ENCODE peak calls at places on chromosomes 3 and 15, in six cellular contexts. One of them, this sample, is unnamed.

GRCh38 chr3:73279-73678 is 123.3 kb upstream of the CHL1 start:
- DNase-seq in A549: no peak
- DNase-seq in body of pancreas: no peak
- DNase-seq in ovary: no peak
- DNase-seq in IMR-90: no peak
- DNase-seq in transverse colon: no peak
- DNase-seq in this sample: no peak

GRCh38 chr15:25062551-25063430 is 108.0 kb downstream of the SNRPN start:
- DNase-seq in A549: no peak
- DNase-seq in body of pancreas: peak
- DNase-seq in ovary: no peak
- DNase-seq in IMR-90: no peak
- DNase-seq in transverse colon: no peak
- DNase-seq in this sample: no peak

GRCh38 chr3:52432631-52433030 is 12.3 kb downstream of the SEMA3G start:
- DNase-seq in A549: no peak
- DNase-seq in body of pancreas: no peak
- DNase-seq in ovary: no peak
- DNase-seq in IMR-90: no peak
- DNase-seq in transverse colon: no peak
- DNase-seq in this sample: peak

GRCh38 chr3:36494461-36495109 is 114.3 kb downstream of the STAC start:
- DNase-seq in A549: peak
- DNase-seq in body of pancreas: no peak
- DNase-seq in ovary: no peak
- DNase-seq in IMR-90: peak
- DNase-seq in transverse colon: peak
- DNase-seq in this sample: no peak

GRCh38 chr3:131705558-131706051 is 202.8 kb upstream of the MRPL3 start:
- DNase-seq in A549: peak
- DNase-seq in body of pancreas: no peak
- DNase-seq in ovary: no peak
- DNase-seq in IMR-90: no peak
- DNase-seq in transverse colon: no peak
- DNase-seq in this sample: no peak

GRCh38 chr3:87801409-87801808 is 257.4 kb downstream of the CGGBP1 start:
- DNase-seq in A549: no peak
- DNase-seq in body of pancreas: no peak
- DNase-seq in ovary: no peak
- DNase-seq in IMR-90: no peak
- DNase-seq in transverse colon: no peak
- DNase-seq in this sample: no peak

GRCh38 chr3:192933779-192934456 is 16.3 kb upstream of the MB21D2 start:
- DNase-seq in A549: no peak
- DNase-seq in body of pancreas: no peak
- DNase-seq in ovary: no peak
- DNase-seq in IMR-90: peak
- DNase-seq in transverse colon: no peak
- DNase-seq in this sample: no peak

GRCh38 chr3:149203758-149204157 is 17.9 kb downstream of the CP start:
- DNase-seq in A549: no peak
- DNase-seq in body of pancreas: no peak
- DNase-seq in ovary: no peak
- DNase-seq in IMR-90: no peak
- DNase-seq in transverse colon: no peak
- DNase-seq in this sample: no peak

GRCh38 chr3:197339841-197340520 is 41.6 kb upstream of the DLG1 start:
- DNase-seq in A549: no peak
- DNase-seq in body of pancreas: no peak
- DNase-seq in ovary: no peak
- DNase-seq in IMR-90: peak
- DNase-seq in transverse colon: peak
- DNase-seq in this sample: peak

GRCh38 chr3:65672876-65673815 is 365.6 kb downstream of the MAGI1 start:
- DNase-seq in A549: peak
- DNase-seq in body of pancreas: peak
- DNase-seq in ovary: peak
- DNase-seq in IMR-90: peak
- DNase-seq in transverse colon: peak
- DNase-seq in this sample: peak

GRCh38 chr3:150766742-150767141 is 3.8 kb upstream of the SIAH2 start:
- DNase-seq in A549: no peak
- DNase-seq in body of pancreas: no peak
- DNase-seq in ovary: no peak
- DNase-seq in IMR-90: no peak
- DNase-seq in transverse colon: no peak
- DNase-seq in this sample: no peak

GRCh38 chr3:150764607-150765366 is 1.8 kb upstream of the SIAH2 start:
- DNase-seq in A549: no peak
- DNase-seq in body of pancreas: no peak
- DNase-seq in ovary: no peak
- DNase-seq in IMR-90: no peak
- DNase-seq in transverse colon: no peak
- DNase-seq in this sample: no peak

GRCh38 chr3:150763122-150763840 is at the start of gene SIAH2:
- DNase-seq in A549: peak
- DNase-seq in body of pancreas: peak
- DNase-seq in ovary: peak
- DNase-seq in IMR-90: peak
- DNase-seq in transverse colon: peak
- DNase-seq in this sample: peak

GRCh38 chr3:150763841-150764483 is 993 bp upstream of the SIAH2 start:
- DNase-seq in A549: peak
- DNase-seq in body of pancreas: peak
- DNase-seq in ovary: peak
- DNase-seq in IMR-90: peak
- DNase-seq in transverse colon: peak
- DNase-seq in this sample: peak

DNA sequence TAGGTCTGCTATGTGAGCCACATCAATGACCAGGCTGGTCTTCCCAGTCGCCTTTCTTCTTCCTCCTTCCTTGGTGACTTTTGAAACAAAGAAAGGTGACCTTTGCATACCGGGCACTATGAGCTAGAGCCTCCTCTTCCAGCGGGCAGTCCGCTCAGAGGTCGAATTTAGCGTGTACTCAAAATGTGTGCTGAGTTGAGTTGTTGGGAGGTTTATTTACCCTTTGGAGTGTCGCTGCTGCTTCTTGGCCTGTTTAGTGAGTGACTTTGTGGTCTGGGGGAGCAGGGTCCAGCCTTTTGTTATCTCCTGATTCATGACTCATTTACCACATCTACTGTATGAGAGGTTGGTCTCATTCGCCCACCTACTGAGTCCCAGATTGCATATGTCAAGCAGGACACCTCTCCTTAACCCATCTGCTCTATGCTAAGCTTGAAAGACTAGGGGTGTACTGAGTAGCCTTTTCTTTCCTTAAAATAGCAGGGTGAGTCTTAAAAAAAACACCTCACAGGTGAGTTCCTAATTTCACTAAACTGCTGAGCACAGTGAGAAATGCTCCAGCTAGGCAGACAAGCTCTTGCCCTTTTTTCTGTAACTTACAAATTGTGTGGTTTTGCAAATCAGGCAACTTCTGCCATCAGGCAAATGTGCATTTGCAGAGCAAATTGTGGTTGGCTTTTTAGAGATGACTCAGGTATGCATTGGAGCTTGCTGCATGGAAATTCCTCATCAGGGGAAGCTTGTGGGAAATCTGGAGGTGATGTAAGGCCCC is 3.2 kb upstream of the SIAH2 start:
- DNase-seq in A549: no peak
- DNase-seq in body of pancreas: no peak
- DNase-seq in ovary: no peak
- DNase-seq in IMR-90: peak
- DNase-seq in transverse colon: no peak
- DNase-seq in this sample: no peak
- TF ChIP-seq POLR2A in A549: no peak
- TF ChIP-seq POLR2A in body of pancreas: no peak
- TF ChIP-seq POLR2A in ovary: no peak
- TF ChIP-seq POLR2A in IMR-90: no peak
- TF ChIP-seq POLR2A in transverse colon: no peak
- TF ChIP-seq POLR2A in this sample: no peak

GRCh38 chr15:70199601-70200000 is 101.9 kb upstream of the TLE3 start:
- DNase-seq in A549: no peak
- DNase-seq in body of pancreas: no peak
- DNase-seq in ovary: no peak
- DNase-seq in IMR-90: no peak
- DNase-seq in transverse colon: no peak
- DNase-seq in this sample: no peak

GRCh38 chr15:70200003-70200410 is 102.3 kb upstream of the TLE3 start:
- DNase-seq in A549: no peak
- DNase-seq in body of pancreas: no peak
- DNase-seq in ovary: no peak
- DNase-seq in IMR-90: no peak
- DNase-seq in transverse colon: no peak
- DNase-seq in this sample: no peak

GRCh38 chr15:70201376-70201775 is 103.7 kb upstream of the TLE3 start:
- DNase-seq in A549: no peak
- DNase-seq in body of pancreas: peak
- DNase-seq in ovary: no peak
- DNase-seq in IMR-90: no peak
- DNase-seq in transverse colon: no peak
- DNase-seq in this sample: no peak

GRCh38 chr15:70199124-70199482 is 101.4 kb upstream of the TLE3 start:
- DNase-seq in A549: no peak
- DNase-seq in body of pancreas: no peak
- DNase-seq in ovary: no peak
- DNase-seq in IMR-90: no peak
- DNase-seq in transverse colon: no peak
- DNase-seq in this sample: no peak

GRCh38 chr15:70200511-70200991 is 102.8 kb upstream of the TLE3 start:
- DNase-seq in A549: no peak
- DNase-seq in body of pancreas: no peak
- DNase-seq in ovary: no peak
- DNase-seq in IMR-90: no peak
- DNase-seq in transverse colon: no peak
- DNase-seq in this sample: no peak
- H3K4me3 ChIP-seq in A549: no peak
- H3K4me3 ChIP-seq in body of pancreas: no peak
- H3K4me3 ChIP-seq in ovary: no peak
- H3K4me3 ChIP-seq in IMR-90: no peak
- H3K4me3 ChIP-seq in transverse colon: no peak
- H3K4me3 ChIP-seq in this sample: no peak

GRCh38 chr3:111859061-111859973 is at the start of gene PHLDB2:
- DNase-seq in A549: peak
- DNase-seq in body of pancreas: peak
- DNase-seq in ovary: peak
- DNase-seq in IMR-90: peak
- DNase-seq in transverse colon: peak
- DNase-seq in this sample: peak

GRCh38 chr3:111862415-111862814 is 3.4 kb downstream of the PHLDB2 start:
- DNase-seq in A549: no peak
- DNase-seq in body of pancreas: no peak
- DNase-seq in ovary: no peak
- DNase-seq in IMR-90: no peak
- DNase-seq in transverse colon: no peak
- DNase-seq in this sample: no peak

GRCh38 chr3:111861396-111861795 is 2.3 kb downstream of the PHLDB2 start:
- DNase-seq in A549: no peak
- DNase-seq in body of pancreas: no peak
- DNase-seq in ovary: no peak
- DNase-seq in IMR-90: no peak
- DNase-seq in transverse colon: no peak
- DNase-seq in this sample: no peak

GRCh38 chr3:111858641-111859040 is 424 bp upstream of the PHLDB2 start:
- DNase-seq in A549: no peak
- DNase-seq in body of pancreas: no peak
- DNase-seq in ovary: no peak
- DNase-seq in IMR-90: no peak
- DNase-seq in transverse colon: no peak
- DNase-seq in this sample: no peak

DNA sequence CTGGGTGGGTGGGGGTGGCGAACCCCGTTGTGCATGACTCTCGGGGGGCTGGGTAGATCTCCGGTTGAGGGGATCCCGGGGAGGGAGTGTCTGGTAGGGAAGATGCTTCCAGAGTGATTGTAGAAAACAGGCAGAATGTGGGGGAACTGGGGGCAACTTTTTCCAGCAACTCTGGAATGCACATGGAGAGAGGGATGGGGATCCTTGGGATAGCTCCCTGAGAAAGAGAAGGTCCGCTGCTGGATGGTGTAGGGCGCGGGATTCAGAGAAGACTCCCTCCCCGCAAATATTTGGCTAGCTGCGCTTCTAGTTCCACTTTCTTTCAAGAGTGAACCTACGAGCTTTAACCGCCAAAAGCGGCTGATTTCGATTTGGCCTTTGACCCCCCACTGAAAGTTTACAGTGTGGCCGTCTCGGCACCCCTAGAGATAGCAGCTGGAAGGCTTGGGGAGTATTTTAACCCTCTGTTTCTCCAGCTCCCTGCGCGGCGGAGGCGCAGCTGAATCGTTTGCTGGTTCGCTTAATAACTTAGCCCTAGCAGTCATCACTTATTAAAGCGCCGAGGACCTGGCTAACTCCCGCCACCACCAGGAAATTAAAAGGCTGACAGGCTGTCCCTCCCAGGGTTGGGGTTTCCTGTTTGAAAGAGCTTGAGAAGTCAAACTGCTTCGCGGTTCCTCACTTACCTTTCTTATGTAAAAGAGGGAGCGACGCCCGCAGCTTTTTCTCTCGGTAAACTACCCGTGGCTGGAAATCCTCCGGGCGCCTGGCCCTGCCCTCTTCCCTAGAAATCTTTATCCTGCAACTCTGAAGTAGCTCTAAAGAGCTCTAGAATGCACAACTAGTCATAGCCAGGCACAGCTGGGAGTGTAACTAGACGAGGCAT is 1.2 kb downstream of the PHLDB2 start:
- DNase-seq in A549: peak
- DNase-seq in body of pancreas: peak
- DNase-seq in ovary: peak
- DNase-seq in IMR-90: peak
- DNase-seq in transverse colon: peak
- DNase-seq in this sample: peak
- TF ChIP-seq POLR2A in A549: no peak
- TF ChIP-seq POLR2A in body of pancreas: peak
- TF ChIP-seq POLR2A in ovary: peak
- TF ChIP-seq POLR2A in IMR-90: peak
- TF ChIP-seq POLR2A in transverse colon: peak
- TF ChIP-seq POLR2A in this sample: no peak

DNA sequence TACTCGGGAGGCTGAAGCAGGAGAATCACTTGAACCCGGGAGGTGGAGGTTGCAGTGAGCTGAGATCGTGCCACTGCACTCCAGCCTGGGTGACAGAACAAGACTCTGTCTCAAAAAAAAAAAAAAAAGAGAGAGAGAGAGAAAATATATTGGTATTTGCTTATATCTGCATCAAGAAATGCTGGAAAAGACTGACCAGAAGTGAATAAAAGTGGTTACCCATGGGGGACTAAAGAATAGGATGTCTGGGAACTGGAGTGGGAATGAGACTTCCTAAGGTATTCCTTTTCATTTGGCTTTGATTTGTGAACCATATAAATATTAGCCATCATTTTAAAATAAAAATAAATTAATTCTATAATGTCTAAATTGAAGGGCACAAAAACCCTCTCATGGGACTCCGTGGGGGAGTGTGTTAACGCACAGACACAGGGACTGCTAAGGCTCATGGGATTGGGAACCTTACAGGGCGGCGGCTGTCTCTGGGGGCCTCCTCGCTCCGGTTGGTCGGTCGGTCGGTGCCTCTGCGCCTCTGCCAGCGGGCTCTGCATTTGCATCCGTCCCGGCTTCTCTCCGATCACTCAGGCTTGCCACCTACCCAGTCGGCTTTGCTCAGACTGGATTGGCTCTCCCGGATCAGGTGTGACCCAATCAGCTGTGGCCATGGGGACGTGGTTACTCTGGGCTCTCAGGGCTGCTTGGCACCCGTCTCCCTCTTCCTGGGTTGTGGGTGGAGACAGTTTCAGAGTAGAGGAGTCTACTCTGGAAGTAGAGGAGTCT is 12.7 kb upstream of the TSPAN3 start:
- DNase-seq in A549: peak
- DNase-seq in body of pancreas: peak
- DNase-seq in ovary: peak
- DNase-seq in IMR-90: peak
- DNase-seq in transverse colon: peak
- DNase-seq in this sample: peak
- H3K4me3 ChIP-seq in A549: peak
- H3K4me3 ChIP-seq in body of pancreas: no peak
- H3K4me3 ChIP-seq in ovary: peak
- H3K4me3 ChIP-seq in IMR-90: no peak
- H3K4me3 ChIP-seq in transverse colon: no peak
- H3K4me3 ChIP-seq in this sample: peak

This sample was measured in heart left ventricle.